ENCODE peak calls at places on chromosome 3, in eight cellular contexts. O, F, T, X, B, G, W and Z are unnamed samples.

GRCh38 chr3:99439892-99440291 is 198.5 kb upstream of the COL8A1 start:
- DNase-seq in B (no peak), W (no peak), X (no peak), T (no peak), O (no peak), F (no peak), G (peak), Z (no peak)

GRCh38 chr3:108096506-108097325 is 5.9 kb upstream of the CD47 start:
- DNase-seq in O (no peak), B (no peak), F (no peak), G (no peak), W (no peak), X (no peak), T (no peak), Z (no peak)

GRCh38 chr3:4835616-4836043 is 143.6 kb upstream of the BHLHE40 start:
- DNase-seq in G (no peak), T (no peak), X (no peak), W (no peak), O (no peak), B (no peak), F (no peak), Z (no peak)

GRCh38 chr3:177055557-177056290 is 141.6 kb downstream of the TBL1XR1 start:
- DNase-seq in O (no peak), B (no peak), F (no peak), G (no peak), W (no peak), X (no peak), T (no peak), Z (no peak)

GRCh38 chr3:44942202-44942921 is 33.6 kb downstream of the ZDHHC3 start:
- DNase-seq in T (no peak), X (peak), F (peak), G (no peak), O (no peak), W (no peak), B (no peak), Z (no peak)

GRCh38 chr3:36444909-36445308 is 64.6 kb downstream of the STAC start:
- DNase-seq in B (no peak), O (no peak), X (no peak), F (peak), T (no peak), G (no peak), W (no peak), Z (no peak)

GRCh38 chr3:31980530-31981205 is 394 bp downstream of the OSBPL10 start:
- DNase-seq in X (peak), B (peak), G (peak), O (peak), F (peak), T (no peak), W (peak), Z (no peak)

GRCh38 chr3:59717679-59718205 is 667.9 kb upstream of the CFAP20DC start:
- DNase-seq in T (no peak), O (no peak), F (no peak), X (no peak), G (no peak), W (no peak), B (no peak), Z (no peak)

GRCh38 chr3:112000971-112001370 is 2.2 kb downstream of the TAGLN3 start:
- DNase-seq in F (no peak), X (no peak), W (no peak), G (no peak), B (no peak), O (no peak), T (no peak), Z (no peak)

GRCh38 chr3:183725387-183725786 is 27.8 kb downstream of the YEATS2 start:
- DNase-seq in F (no peak), G (no peak), X (no peak), O (no peak), W (no peak), B (no peak), T (no peak), Z (no peak)

GRCh38 chr3:10964537-10965167 is 27.9 kb upstream of the SLC6A1 start:
- DNase-seq in T (no peak), F (no peak), X (no peak), O (peak), W (no peak), B (no peak), G (peak), Z (no peak)

GRCh38 chr3:123385981-123386380 is 62.9 kb downstream of the ADCY5 start:
- DNase-seq in F (no peak), B (peak), X (peak), T (no peak), O (no peak), W (no peak), G (no peak), Z (peak)

GRCh38 chr3:87370007-87370406 is 93.6 kb upstream of the POU1F1 start:
- DNase-seq in O (no peak), B (no peak), G (no peak), T (no peak), X (no peak), W (no peak), F (no peak), Z (no peak)

GRCh38 chr3:39362812-39363211 is 20.4 kb upstream of the SLC25A38 start:
- DNase-seq in F (no peak), G (no peak), B (no peak), T (no peak), W (no peak), X (no peak), O (no peak), Z (no peak)

GRCh38 chr3:8560608-8561007 is 59.0 kb downstream of the LMCD1 start:
- DNase-seq in X (peak), F (peak), W (no peak), G (no peak), B (no peak), O (no peak), T (peak), Z (no peak)

GRCh38 chr3:37812497-37812896 is 49.2 kb upstream of the CTDSPL start:
- DNase-seq in B (no peak), T (no peak), X (peak), O (no peak), W (no peak), G (no peak), F (peak), Z (peak)

GRCh38 chr3:50390523-50391177 is 31.3 kb upstream of the TMEM115 start:
- DNase-seq in F (no peak), W (no peak), X (no peak), G (no peak), T (no peak), B (peak), O (no peak), Z (no peak)

GRCh38 chr3:155743616-155744015 is 1.3 kb downstream of the PLCH1 start:
- DNase-seq in O (no peak), B (no peak), F (no peak), W (no peak), T (no peak), G (no peak), X (no peak), Z (no peak)

GRCh38 chr3:13353936-13354542 is 66.1 kb downstream of the NUP210 start:
- DNase-seq in O (peak), G (peak), F (no peak), B (no peak), W (no peak), X (no peak), T (no peak), Z (no peak)

DNA sequence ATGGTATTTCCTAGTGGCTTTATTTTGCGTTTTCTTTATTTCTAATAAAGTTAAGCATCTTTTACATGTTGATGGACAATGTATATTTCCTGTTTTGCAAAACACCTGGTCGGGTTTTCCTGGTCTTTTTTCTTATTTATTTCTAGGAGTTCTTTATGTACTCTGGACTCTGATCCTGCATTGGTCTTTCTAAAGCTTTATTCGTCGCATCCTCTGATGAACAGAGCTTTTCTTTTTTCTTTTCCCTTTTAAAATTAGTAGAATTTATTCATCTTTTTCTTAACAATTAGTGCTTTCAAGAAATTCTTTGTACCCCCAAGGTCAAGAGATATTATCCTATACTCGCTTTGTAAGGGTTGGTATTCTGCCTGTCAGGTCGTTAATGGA is 32.2 kb downstream of the ZDHHC19 start:
- DNase-seq in X (no peak), F (no peak), G (no peak), W (no peak), T (no peak), B (no peak), O (no peak), Z (no peak)
- H3K4me3 ChIP-seq in X (no peak), F (no peak), G (no peak), W (no peak), T (no peak), B (peak), O (no peak), Z (no peak)

GRCh38 chr3:128307029-128307633 is 153.8 kb downstream of the EEFSEC start:
- DNase-seq in F (no peak), T (no peak), G (peak), W (peak), B (no peak), X (no peak), O (peak), Z (peak)
- TF ChIP-seq CTCF in F (no peak), T (no peak), G (peak), W (peak), B (no peak), X (no peak), O (no peak), Z (no peak)

DNA sequence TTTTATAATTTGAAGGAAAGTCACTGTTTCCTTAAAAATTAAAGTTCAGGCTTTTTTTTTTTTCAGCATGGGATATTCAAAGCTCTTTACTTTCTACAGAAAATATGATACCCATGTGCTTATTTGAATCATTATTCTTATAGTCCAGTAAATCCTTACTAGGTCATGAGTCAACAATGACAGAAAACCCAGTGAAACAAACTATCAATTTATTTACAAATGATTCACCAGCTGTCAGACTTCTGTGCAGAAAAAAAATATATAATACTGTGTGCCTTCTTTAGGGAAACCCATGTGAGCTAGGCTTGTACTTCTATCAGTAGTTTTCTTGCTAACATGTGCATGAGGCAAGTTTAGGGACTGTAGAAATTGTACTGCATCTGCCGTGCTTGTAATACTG is 1.2 kb downstream of the ACP3 start:
- DNase-seq in W (no peak), O (no peak), F (peak), X (peak), B (no peak), T (no peak), G (no peak), Z (no peak)
- H3K4me3 ChIP-seq in W (no peak), O (peak), F (no peak), X (peak), B (peak), T (no peak), G (no peak), Z (no peak)

DNA sequence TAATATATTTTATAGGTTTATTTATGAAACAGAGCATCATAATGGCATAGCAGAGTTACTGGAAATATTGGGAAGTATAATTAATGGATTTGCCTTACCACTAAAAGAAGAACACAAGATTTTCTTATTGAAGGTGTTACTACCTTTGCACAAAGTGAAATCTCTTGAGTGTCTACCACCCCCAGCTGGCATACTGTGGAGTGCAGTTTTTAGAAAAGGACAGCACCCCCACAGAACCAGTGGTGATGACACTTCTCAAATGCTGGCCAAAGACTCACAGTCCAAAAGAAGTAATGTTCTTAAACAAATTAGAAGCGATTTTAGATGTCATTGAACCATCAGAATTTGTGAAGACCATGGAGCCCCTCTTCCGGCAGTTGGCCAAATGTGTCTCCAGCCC is 58.1 kb downstream of the DNAH1 start:
- DNase-seq in W (no peak), G (no peak), X (no peak), F (no peak), B (no peak), T (no peak), O (no peak), Z (no peak)
- TF ChIP-seq CTCF in W (no peak), G (peak), X (no peak), F (no peak), B (no peak), T (no peak), O (no peak), Z (no peak)

GRCh38 chr3:126983276-126983652 is 349 bp downstream of the PLXNA1 start:
- DNase-seq in X (no peak), B (no peak), T (no peak), G (no peak), F (no peak), W (no peak), O (peak), Z (no peak)

GRCh38 chr3:126986001-126986400 is 3.1 kb downstream of the PLXNA1 start:
- DNase-seq in F (no peak), B (no peak), O (no peak), T (no peak), X (no peak), G (no peak), W (no peak), Z (no peak)

GRCh38 chr3:126983653-126984390 is 907 bp downstream of the PLXNA1 start:
- DNase-seq in G (peak), W (no peak), O (peak), B (no peak), T (no peak), F (no peak), X (peak), Z (no peak)

GRCh38 chr3:126985143-126985985 is 2.4 kb downstream of the PLXNA1 start:
- DNase-seq in X (no peak), T (no peak), O (peak), G (peak), F (no peak), W (no peak), B (no peak), Z (no peak)

GRCh38 chr3:126984391-126985142 is 1.7 kb downstream of the PLXNA1 start:
- DNase-seq in B (no peak), W (no peak), F (no peak), O (no peak), T (no peak), X (no peak), G (no peak), Z (no peak)
- H3K4me3 ChIP-seq in B (peak), W (peak), F (peak), O (peak), T (peak), X (peak), G (peak), Z (peak)